ENCODE peak calls at places on chromosomes 7 and 10, in nine cellular contexts. One of them, this sample, is unnamed.

GRCh38 chr7:245574-246295 is 44.2 kb upstream of the FOXL3 start:
- DNase-seq in HCT116: no peak
- DNase-seq in B cell: no peak
- DNase-seq in fibroblast of pulmonary artery: no peak
- DNase-seq in AG09309: no peak
- DNase-seq in astrocyte of the cerebellum: no peak
- DNase-seq in neural progenitor cell: no peak
- DNase-seq in GM10248: no peak
- DNase-seq in ovary: no peak
- DNase-seq in this sample: no peak

GRCh38 chr10:62038609-62039190 is 137.2 kb downstream of the ARID5B start:
- DNase-seq in ovary: peak
- DNase-seq in GM10248: peak
- DNase-seq in neural progenitor cell: peak
- DNase-seq in HCT116: peak
- DNase-seq in B cell: peak
- DNase-seq in astrocyte of the cerebellum: no peak
- DNase-seq in AG09309: no peak
- DNase-seq in fibroblast of pulmonary artery: peak
- DNase-seq in this sample: peak

GRCh38 chr7:34939175-34939574 is 98.1 kb downstream of the DPY19L1 start:
- DNase-seq in ovary: no peak
- DNase-seq in astrocyte of the cerebellum: no peak
- DNase-seq in HCT116: no peak
- DNase-seq in B cell: no peak
- DNase-seq in neural progenitor cell: no peak
- DNase-seq in fibroblast of pulmonary artery: peak
- DNase-seq in GM10248: no peak
- DNase-seq in AG09309: peak
- DNase-seq in this sample: no peak

GRCh38 chr7:2719007-2719406 is 31.0 kb downstream of the AMZ1 start:
- DNase-seq in AG09309: no peak
- DNase-seq in B cell: peak
- DNase-seq in ovary: no peak
- DNase-seq in fibroblast of pulmonary artery: no peak
- DNase-seq in astrocyte of the cerebellum: no peak
- DNase-seq in HCT116: no peak
- DNase-seq in GM10248: peak
- DNase-seq in neural progenitor cell: peak
- DNase-seq in this sample: peak

GRCh38 chr7:101618207-101618839 is 10.8 kb downstream of the MYL10 start:
- DNase-seq in fibroblast of pulmonary artery: no peak
- DNase-seq in AG09309: peak
- DNase-seq in B cell: no peak
- DNase-seq in HCT116: no peak
- DNase-seq in ovary: no peak
- DNase-seq in astrocyte of the cerebellum: no peak
- DNase-seq in GM10248: no peak
- DNase-seq in neural progenitor cell: no peak
- DNase-seq in this sample: no peak

GRCh38 chr7:148058092-148058491 is 532.5 kb upstream of the C7orf33 start:
- DNase-seq in B cell: no peak
- DNase-seq in ovary: no peak
- DNase-seq in GM10248: no peak
- DNase-seq in astrocyte of the cerebellum: no peak
- DNase-seq in AG09309: no peak
- DNase-seq in HCT116: no peak
- DNase-seq in fibroblast of pulmonary artery: no peak
- DNase-seq in neural progenitor cell: no peak
- DNase-seq in this sample: no peak

GRCh38 chr10:122181055-122181732 is 89.9 kb upstream of the BTBD16 start:
- DNase-seq in ovary: no peak
- DNase-seq in HCT116: no peak
- DNase-seq in neural progenitor cell: no peak
- DNase-seq in astrocyte of the cerebellum: no peak
- DNase-seq in fibroblast of pulmonary artery: peak
- DNase-seq in B cell: no peak
- DNase-seq in GM10248: no peak
- DNase-seq in AG09309: peak
- DNase-seq in this sample: no peak

GRCh38 chr7:78912781-78913180 is 540.7 kb downstream of the MAGI2 start:
- DNase-seq in ovary: no peak
- DNase-seq in astrocyte of the cerebellum: no peak
- DNase-seq in GM10248: no peak
- DNase-seq in neural progenitor cell: no peak
- DNase-seq in fibroblast of pulmonary artery: peak
- DNase-seq in AG09309: no peak
- DNase-seq in B cell: no peak
- DNase-seq in HCT116: no peak
- DNase-seq in this sample: no peak

GRCh38 chr7:156746891-156747290 is 106.3 kb downstream of the RNF32 start:
- DNase-seq in neural progenitor cell: no peak
- DNase-seq in AG09309: no peak
- DNase-seq in B cell: no peak
- DNase-seq in GM10248: no peak
- DNase-seq in astrocyte of the cerebellum: no peak
- DNase-seq in ovary: no peak
- DNase-seq in fibroblast of pulmonary artery: no peak
- DNase-seq in HCT116: no peak
- DNase-seq in this sample: no peak

GRCh38 chr7:40986351-40986873 is 716.5 kb downstream of the INHBA start:
- DNase-seq in HCT116: no peak
- DNase-seq in AG09309: peak
- DNase-seq in fibroblast of pulmonary artery: peak
- DNase-seq in ovary: no peak
- DNase-seq in neural progenitor cell: no peak
- DNase-seq in B cell: no peak
- DNase-seq in astrocyte of the cerebellum: peak
- DNase-seq in GM10248: no peak
- DNase-seq in this sample: no peak

GRCh38 chr7:16431646-16432424 is 10.5 kb upstream of the CRPPA start:
- DNase-seq in HCT116: peak
- DNase-seq in ovary: no peak
- DNase-seq in AG09309: no peak
- DNase-seq in GM10248: peak
- DNase-seq in astrocyte of the cerebellum: no peak
- DNase-seq in B cell: peak
- DNase-seq in neural progenitor cell: peak
- DNase-seq in fibroblast of pulmonary artery: peak
- DNase-seq in this sample: peak
- TF ChIP-seq CTCF in HCT116: peak
- TF ChIP-seq CTCF in ovary: no peak
- TF ChIP-seq CTCF in AG09309: peak
- TF ChIP-seq CTCF in GM10248: peak
- TF ChIP-seq CTCF in astrocyte of the cerebellum: peak
- TF ChIP-seq CTCF in B cell: peak
- TF ChIP-seq CTCF in neural progenitor cell: peak
- TF ChIP-seq CTCF in fibroblast of pulmonary artery: peak
- TF ChIP-seq CTCF in this sample: peak

GRCh38 chr10:95392711-95393164 is 101.9 kb upstream of the PDLIM1 start:
- DNase-seq in astrocyte of the cerebellum: no peak
- DNase-seq in AG09309: no peak
- DNase-seq in neural progenitor cell: no peak
- DNase-seq in ovary: no peak
- DNase-seq in HCT116: no peak
- DNase-seq in fibroblast of pulmonary artery: no peak
- DNase-seq in B cell: no peak
- DNase-seq in GM10248: no peak
- DNase-seq in this sample: no peak

GRCh38 chr10:95391570-95392249 is 100.9 kb upstream of the PDLIM1 start:
- DNase-seq in ovary: no peak
- DNase-seq in astrocyte of the cerebellum: peak
- DNase-seq in AG09309: no peak
- DNase-seq in fibroblast of pulmonary artery: peak
- DNase-seq in B cell: no peak
- DNase-seq in neural progenitor cell: peak
- DNase-seq in HCT116: no peak
- DNase-seq in GM10248: no peak
- DNase-seq in this sample: no peak

GRCh38 chr10:95394161-95394880 is 103.5 kb upstream of the PDLIM1 start:
- DNase-seq in AG09309: no peak
- DNase-seq in neural progenitor cell: no peak
- DNase-seq in astrocyte of the cerebellum: no peak
- DNase-seq in fibroblast of pulmonary artery: no peak
- DNase-seq in GM10248: peak
- DNase-seq in B cell: no peak
- DNase-seq in HCT116: peak
- DNase-seq in ovary: no peak
- DNase-seq in this sample: peak

GRCh38 chr10:95391164-95391563 is 100.4 kb upstream of the PDLIM1 start:
- DNase-seq in fibroblast of pulmonary artery: no peak
- DNase-seq in B cell: no peak
- DNase-seq in GM10248: no peak
- DNase-seq in HCT116: no peak
- DNase-seq in neural progenitor cell: no peak
- DNase-seq in astrocyte of the cerebellum: no peak
- DNase-seq in ovary: no peak
- DNase-seq in AG09309: no peak
- DNase-seq in this sample: no peak

DNA sequence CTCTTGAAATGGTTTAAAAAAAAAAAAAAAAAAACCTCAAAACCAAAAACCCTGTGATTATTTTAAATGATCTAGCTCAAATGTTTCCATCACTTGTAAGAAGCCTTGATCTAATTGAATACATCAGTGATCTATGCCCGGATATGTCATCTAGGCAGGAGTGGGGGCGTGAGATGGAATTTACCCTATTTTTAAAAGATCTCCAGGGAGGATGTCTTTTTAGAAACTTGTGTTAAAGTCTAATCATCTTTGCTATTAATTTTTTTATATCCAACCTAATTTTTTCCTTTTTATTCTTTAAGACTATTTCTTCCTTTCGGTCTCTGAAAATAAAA is 101.4 kb upstream of the PDLIM1 start:
- DNase-seq in AG09309: no peak
- DNase-seq in HCT116: no peak
- DNase-seq in ovary: no peak
- DNase-seq in astrocyte of the cerebellum: no peak
- DNase-seq in fibroblast of pulmonary artery: no peak
- DNase-seq in neural progenitor cell: no peak
- DNase-seq in B cell: no peak
- DNase-seq in GM10248: no peak
- DNase-seq in this sample: no peak
- TF ChIP-seq CTCF in AG09309: no peak
- TF ChIP-seq CTCF in HCT116: no peak
- TF ChIP-seq CTCF in ovary: no peak
- TF ChIP-seq CTCF in astrocyte of the cerebellum: no peak
- TF ChIP-seq CTCF in fibroblast of pulmonary artery: no peak
- TF ChIP-seq CTCF in neural progenitor cell: no peak
- TF ChIP-seq CTCF in B cell: no peak
- TF ChIP-seq CTCF in GM10248: no peak
- TF ChIP-seq CTCF in this sample: no peak

DNA sequence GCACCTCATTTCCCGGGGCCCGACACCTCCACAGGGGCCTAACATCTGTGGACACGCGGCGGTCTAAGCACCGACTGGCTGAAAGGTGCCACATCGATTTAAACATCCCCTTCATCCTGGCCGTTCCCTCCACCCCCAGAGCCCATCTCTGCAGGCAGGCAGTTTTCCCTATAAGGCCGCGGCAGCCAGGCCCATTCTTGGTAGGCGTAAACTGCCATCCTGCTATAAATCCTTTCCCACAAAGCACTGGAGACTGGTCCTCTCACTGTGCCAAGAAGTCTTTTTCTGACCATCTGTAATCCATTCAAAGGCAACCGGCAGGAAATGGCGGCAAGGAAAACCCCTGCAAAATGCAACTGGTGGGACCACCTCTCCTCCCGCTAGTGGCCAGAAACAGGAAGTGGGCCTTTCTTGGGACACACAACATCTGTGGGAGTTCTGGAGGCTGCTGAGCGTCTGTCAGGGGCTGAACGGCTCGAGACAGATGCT is 22.4 kb downstream of the ATXN7L1 start:
- DNase-seq in astrocyte of the cerebellum: no peak
- DNase-seq in B cell: no peak
- DNase-seq in AG09309: no peak
- DNase-seq in GM10248: no peak
- DNase-seq in ovary: no peak
- DNase-seq in neural progenitor cell: peak
- DNase-seq in HCT116: no peak
- DNase-seq in fibroblast of pulmonary artery: peak
- DNase-seq in this sample: no peak
- TF ChIP-seq CTCF in astrocyte of the cerebellum: peak
- TF ChIP-seq CTCF in B cell: no peak
- TF ChIP-seq CTCF in AG09309: peak
- TF ChIP-seq CTCF in GM10248: no peak
- TF ChIP-seq CTCF in ovary: no peak
- TF ChIP-seq CTCF in neural progenitor cell: peak
- TF ChIP-seq CTCF in HCT116: no peak
- TF ChIP-seq CTCF in fibroblast of pulmonary artery: peak
- TF ChIP-seq CTCF in this sample: no peak

DNA sequence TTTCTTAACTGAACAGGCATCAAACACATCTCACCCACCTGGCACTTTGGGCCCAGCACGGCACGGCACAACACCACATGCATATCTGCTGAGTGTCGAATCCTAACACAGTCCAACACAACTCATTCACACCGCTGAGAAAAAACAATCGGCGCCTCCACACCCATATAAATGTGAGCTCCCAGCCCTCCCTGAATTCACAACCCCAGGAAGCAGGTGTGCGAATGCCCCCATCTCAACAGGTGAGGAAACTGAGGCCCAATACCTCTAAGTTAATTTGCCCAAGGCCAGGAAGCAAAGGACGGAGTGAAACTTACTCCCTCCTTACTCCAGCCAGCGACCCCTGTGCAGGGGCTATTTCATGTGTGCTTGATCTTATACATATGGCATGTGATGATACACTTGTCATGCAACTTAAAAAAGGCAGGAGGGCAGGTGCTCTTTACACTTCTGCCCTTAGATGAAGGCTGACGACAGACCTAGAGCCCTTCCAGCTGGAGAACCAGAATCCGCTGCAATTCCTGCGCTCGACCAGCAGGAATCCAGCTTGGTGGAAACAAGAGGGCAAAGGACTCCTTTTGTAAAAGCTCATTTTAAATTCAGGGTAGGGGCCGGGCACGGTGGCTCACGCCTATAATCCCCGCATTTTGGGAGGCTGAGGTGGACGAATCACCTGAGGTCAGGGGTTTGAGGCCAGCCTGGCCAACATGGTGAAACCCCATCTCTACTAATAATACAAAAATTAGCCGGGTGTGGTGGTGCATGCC is 116.0 kb downstream of the LARP4B start:
- DNase-seq in B cell: peak
- DNase-seq in astrocyte of the cerebellum: no peak
- DNase-seq in ovary: no peak
- DNase-seq in GM10248: no peak
- DNase-seq in HCT116: no peak
- DNase-seq in AG09309: no peak
- DNase-seq in fibroblast of pulmonary artery: peak
- DNase-seq in neural progenitor cell: peak
- DNase-seq in this sample: no peak
- TF ChIP-seq CTCF in B cell: no peak
- TF ChIP-seq CTCF in astrocyte of the cerebellum: peak
- TF ChIP-seq CTCF in ovary: no peak
- TF ChIP-seq CTCF in GM10248: no peak
- TF ChIP-seq CTCF in HCT116: peak
- TF ChIP-seq CTCF in AG09309: peak
- TF ChIP-seq CTCF in fibroblast of pulmonary artery: peak
- TF ChIP-seq CTCF in neural progenitor cell: peak
- TF ChIP-seq CTCF in this sample: no peak

This sample was measured in GM20000.